ENCODE peak calls at places on chromosomes 12 and 14, in four cellular contexts. S is SK-N-SH, N is K562, R is GM12878. B is an unnamed sample.

GRCh38 chr12:6899837-6900519 is 4.6 kb upstream of the LRRC23 start:
- DNase-seq in S (no peak), N (no peak), R (no peak), B (peak)

GRCh38 chr12:97612075-97612474 is 149.5 kb downstream of the RMST start:
- DNase-seq in S (no peak), N (no peak), R (no peak), B (no peak)

GRCh38 chr12:48000878-48001321 is 3.4 kb downstream of the COL2A1 start:
- DNase-seq in S (peak), N (no peak), R (no peak), B (no peak)

GRCh38 chr12:96047621-96048211 is 12.3 kb upstream of the LTA4H start:
- DNase-seq in S (no peak), N (no peak), R (peak), B (peak)

GRCh38 chr14:29930283-29930682 is 2.6 kb upstream of the PRKD1 start:
- DNase-seq in S (no peak), N (no peak), R (no peak), B (no peak)

GRCh38 chr12:87660987-87661769 is 368.0 kb downstream of the C12orf50 start:
- DNase-seq in S (no peak), N (no peak), R (no peak), B (no peak)

GRCh38 chr12:115763982-115764621 is 513.4 kb downstream of the MED13L start:
- DNase-seq in S (no peak), N (peak), R (no peak), B (peak)

GRCh38 chr12:6752181-6752930 is 585 bp downstream of the MLF2 start:
- DNase-seq in S (peak), N (peak), R (no peak), B (peak)

GRCh38 chr12:76029982-76030377 is 1.6 kb downstream of the PHLDA1 start:
- DNase-seq in S (peak), N (no peak), R (no peak), B (no peak)

GRCh38 chr12:106840217-106840616 is 65.7 kb downstream of the RIC8B start:
- DNase-seq in S (peak), N (peak), R (no peak), B (peak)

GRCh38 chr14:28577711-28578131 is 188.9 kb upstream of the FOXG1 start:
- DNase-seq in S (no peak), N (no peak), R (no peak), B (no peak)

GRCh38 chr12:1246637-1247036 is 255.6 kb downstream of the ERC1 start:
- DNase-seq in S (no peak), N (no peak), R (no peak), B (no peak)

GRCh38 chr12:108689314-108690190 is 41.8 kb downstream of the CORO1C start:
- DNase-seq in S (no peak), N (peak), R (no peak), B (peak)

GRCh38 chr14:32407170-32407569 is 78.1 kb downstream of the AKAP6 start:
- DNase-seq in S (no peak), N (no peak), R (no peak), B (no peak)

GRCh38 chr12:5432011-5432400 is at the start of gene NTF3:
- DNase-seq in S (peak), N (no peak), R (no peak), B (no peak)

GRCh38 chr12:70590051-70590450 is 47.2 kb downstream of the PTPRB start:
- DNase-seq in S (peak), N (peak), R (no peak), B (peak)

GRCh38 chr12:57272337-57273151 is 21.6 kb upstream of the STAC3 start:
- DNase-seq in S (peak), N (peak), R (no peak), B (no peak)
- TF ChIP-seq NFIC in S (no peak), N (peak), R (no peak), B (no peak)

DNA sequence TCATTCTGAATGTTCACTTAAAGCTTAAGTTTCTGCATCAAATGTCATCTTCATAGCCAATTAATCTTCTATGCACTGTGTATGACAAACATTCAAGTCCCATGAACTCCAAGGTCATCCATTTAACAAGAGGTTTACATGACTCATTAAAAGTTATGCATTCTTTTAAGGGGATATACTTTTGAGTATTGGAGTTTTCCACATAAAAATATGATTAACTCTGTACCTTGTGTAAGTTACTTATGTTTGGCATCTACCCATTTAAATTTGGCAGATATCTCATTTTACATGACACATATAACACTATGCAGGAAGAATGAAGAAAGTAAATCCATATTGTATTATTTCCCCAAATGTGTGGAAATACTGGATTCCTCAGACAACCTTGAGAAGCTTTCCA is 240.2 kb downstream of the PAX9 start:
- DNase-seq in S (no peak), N (no peak), R (no peak), B (no peak)
- TF ChIP-seq NFIC in S (no peak), N (no peak), R (no peak), B (no peak)

DNA sequence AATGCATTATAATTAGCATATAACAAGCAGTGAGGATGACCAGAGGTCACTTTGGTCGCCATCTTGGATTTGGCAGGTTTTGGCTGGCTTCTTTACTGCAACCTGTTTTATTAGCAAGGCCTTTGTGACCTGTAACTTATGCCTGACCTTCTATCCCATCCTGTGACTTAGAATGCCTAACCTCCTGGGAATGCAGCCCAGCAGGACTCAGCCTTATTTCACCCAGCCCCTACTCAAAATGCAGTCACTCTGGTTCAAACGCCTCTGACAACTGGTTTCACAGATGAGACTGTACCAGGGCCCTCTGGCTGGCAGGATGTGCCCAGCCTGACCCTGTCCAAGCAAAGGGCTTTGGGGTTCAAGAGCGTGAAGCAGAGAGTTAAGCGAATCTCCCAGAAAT is 157.5 kb upstream of the SFSWAP start:
- DNase-seq in S (no peak), N (no peak), R (no peak), B (no peak)
- TF ChIP-seq NFIC in S (no peak), N (no peak), R (no peak), B (no peak)

GRCh38 chr12:113237748-113238147 is 16.5 kb downstream of the TPCN1 start:
- DNase-seq in S (no peak), N (peak), R (no peak), B (no peak)

GRCh38 chr12:113239811-113240331 is 18.6 kb downstream of the TPCN1 start:
- DNase-seq in S (no peak), N (no peak), R (no peak), B (no peak)

GRCh38 chr12:113238309-113238708 is 17.0 kb downstream of the TPCN1 start:
- DNase-seq in S (no peak), N (peak), R (no peak), B (no peak)

GRCh38 chr12:113240395-113240794 is 19.1 kb downstream of the TPCN1 start:
- DNase-seq in S (no peak), N (no peak), R (no peak), B (no peak)

DNA sequence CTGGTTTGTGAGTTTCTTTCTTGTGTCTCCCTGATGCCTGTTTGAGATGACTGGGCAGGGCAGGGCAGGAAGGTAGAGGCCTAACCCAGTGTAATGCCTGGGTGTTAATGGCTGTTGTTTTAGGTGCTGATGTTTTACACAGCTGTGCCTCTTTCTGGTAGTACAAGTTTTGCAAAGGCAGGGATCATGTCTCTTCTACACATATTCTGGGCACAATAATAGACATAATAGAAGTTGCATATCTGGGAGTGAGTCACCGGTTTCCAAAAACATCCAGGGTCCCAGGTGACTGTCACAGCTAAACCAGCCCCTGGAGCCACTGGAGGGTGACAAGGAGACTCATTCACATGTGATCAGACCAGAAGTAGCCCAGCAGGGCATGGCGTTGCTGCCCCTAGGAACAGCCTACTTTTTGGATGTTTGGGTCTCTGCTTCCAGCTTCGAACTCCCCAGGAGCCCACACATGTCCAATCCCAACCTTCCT is 18.1 kb downstream of the TPCN1 start:
- DNase-seq in S (no peak), N (no peak), R (no peak), B (no peak)
- TF ChIP-seq NFIC in S (no peak), N (no peak), R (no peak), B (no peak)

GRCh38 chr14:84767434-84767833 is 762.5 kb upstream of the FLRT2 start:
- DNase-seq in S (no peak), N (no peak), R (no peak), B (no peak)

DNA sequence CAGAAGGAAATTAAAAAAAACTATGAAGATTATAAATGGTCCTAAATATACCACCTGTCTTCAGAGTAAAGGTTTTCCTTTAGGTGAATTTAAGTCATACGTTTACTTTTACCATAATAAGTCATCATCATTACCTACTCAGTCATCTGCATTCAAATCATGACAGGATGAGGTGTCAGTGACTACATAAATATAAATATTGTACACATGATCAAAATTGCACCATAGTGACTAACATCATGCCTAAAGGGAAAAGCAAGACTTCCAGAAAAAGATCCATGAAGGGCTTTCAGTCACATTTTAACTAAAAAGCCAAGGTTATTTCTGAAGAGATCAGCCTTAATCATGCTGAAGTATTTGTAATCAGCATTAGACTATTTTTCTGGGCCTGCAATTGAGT is 759.9 kb upstream of the FLRT2 start:
- DNase-seq in S (no peak), N (no peak), R (no peak), B (no peak)
- TF ChIP-seq NFIC in S (no peak), N (no peak), R (no peak), B (no peak)